ENCODE peak calls at places on chromosomes 1 and 21, in eight cellular contexts. One of them, this sample, is unnamed.

GRCh38 chr1:207978441-207978840 is 67.5 kb upstream of the CD34 start:
- DNase-seq in HS-5: no peak
- DNase-seq in HFF-Myc: no peak
- DNase-seq in NCI-H1694 treated with DMSO at 0.1 percent for 48 hours: no peak
- DNase-seq in GM10248: no peak
- DNase-seq in B cell: no peak
- DNase-seq in fibroblast of the aortic adventitia: no peak
- DNase-seq in AG08395: no peak
- DNase-seq in this sample: no peak

GRCh38 chr21:46153259-46154154 is 1.9 kb downstream of the FTCD start:
- DNase-seq in HS-5: no peak
- DNase-seq in HFF-Myc: no peak
- DNase-seq in NCI-H1694 treated with DMSO at 0.1 percent for 48 hours: peak
- DNase-seq in GM10248: peak
- DNase-seq in B cell: no peak
- DNase-seq in fibroblast of the aortic adventitia: peak
- DNase-seq in AG08395: peak
- DNase-seq in this sample: no peak

GRCh38 chr1:9785406-9785805 is 38.4 kb downstream of the CLSTN1 start:
- DNase-seq in HS-5: no peak
- DNase-seq in HFF-Myc: no peak
- DNase-seq in NCI-H1694 treated with DMSO at 0.1 percent for 48 hours: no peak
- DNase-seq in GM10248: no peak
- DNase-seq in B cell: no peak
- DNase-seq in fibroblast of the aortic adventitia: no peak
- DNase-seq in AG08395: no peak
- DNase-seq in this sample: no peak

GRCh38 chr1:171663854-171664550 is 11.5 kb upstream of the MYOC start:
- DNase-seq in HS-5: no peak
- DNase-seq in HFF-Myc: no peak
- DNase-seq in NCI-H1694 treated with DMSO at 0.1 percent for 48 hours: no peak
- DNase-seq in GM10248: no peak
- DNase-seq in B cell: no peak
- DNase-seq in fibroblast of the aortic adventitia: no peak
- DNase-seq in AG08395: peak
- DNase-seq in this sample: no peak

GRCh38 chr1:118960567-118961136 is 27.5 kb downstream of the TBX15 start:
- DNase-seq in HS-5: no peak
- DNase-seq in HFF-Myc: no peak
- DNase-seq in NCI-H1694 treated with DMSO at 0.1 percent for 48 hours: no peak
- DNase-seq in GM10248: no peak
- DNase-seq in B cell: no peak
- DNase-seq in fibroblast of the aortic adventitia: peak
- DNase-seq in AG08395: peak
- DNase-seq in this sample: no peak

GRCh38 chr1:48082271-48082925 is 85.2 kb upstream of the TRABD2B start:
- DNase-seq in HS-5: no peak
- DNase-seq in HFF-Myc: no peak
- DNase-seq in NCI-H1694 treated with DMSO at 0.1 percent for 48 hours: no peak
- DNase-seq in GM10248: no peak
- DNase-seq in B cell: no peak
- DNase-seq in fibroblast of the aortic adventitia: no peak
- DNase-seq in AG08395: no peak
- DNase-seq in this sample: no peak

GRCh38 chr1:91498498-91499245 is 2.0 kb upstream of the CDC7 start:
- DNase-seq in HS-5: no peak
- DNase-seq in HFF-Myc: no peak
- DNase-seq in NCI-H1694 treated with DMSO at 0.1 percent for 48 hours: no peak
- DNase-seq in GM10248: no peak
- DNase-seq in B cell: no peak
- DNase-seq in fibroblast of the aortic adventitia: no peak
- DNase-seq in AG08395: no peak
- DNase-seq in this sample: no peak

GRCh38 chr21:32455548-32455947 is 43.0 kb downstream of the EVA1C start:
- DNase-seq in HS-5: no peak
- DNase-seq in HFF-Myc: no peak
- DNase-seq in NCI-H1694 treated with DMSO at 0.1 percent for 48 hours: no peak
- DNase-seq in GM10248: no peak
- DNase-seq in B cell: no peak
- DNase-seq in fibroblast of the aortic adventitia: no peak
- DNase-seq in AG08395: no peak
- DNase-seq in this sample: no peak

GRCh38 chr1:118827207-118827606 is 160.9 kb downstream of the TBX15 start:
- DNase-seq in HS-5: no peak
- DNase-seq in HFF-Myc: no peak
- DNase-seq in NCI-H1694 treated with DMSO at 0.1 percent for 48 hours: no peak
- DNase-seq in GM10248: no peak
- DNase-seq in B cell: no peak
- DNase-seq in fibroblast of the aortic adventitia: no peak
- DNase-seq in AG08395: no peak
- DNase-seq in this sample: no peak

GRCh38 chr1:169121146-169121923 is 14.8 kb downstream of the ATP1B1 start:
- DNase-seq in HS-5: no peak
- DNase-seq in HFF-Myc: no peak
- DNase-seq in NCI-H1694 treated with DMSO at 0.1 percent for 48 hours: no peak
- DNase-seq in GM10248: no peak
- DNase-seq in B cell: no peak
- DNase-seq in fibroblast of the aortic adventitia: no peak
- DNase-seq in AG08395: no peak
- DNase-seq in this sample: no peak

This sample was measured in NCI-H2171.